ENCODE peak calls at places on chromosomes 11 and 22, in four cellular contexts. Q is NCI-H1417; W is occipital lobe; G is activated CD4-positive, alpha-beta T cell treated with anti-CD3 and anti-CD28 coated beads, Interleukin-2, amount 50 U/mL, for 48 hours. Y is an unnamed sample.

GRCh38 chr11:15768321-15768720 is 588.0 kb downstream of the SOX6 start:
- DNase-seq in Q (no peak), G (no peak), W (no peak), Y (no peak)

GRCh38 chr11:73227571-73228211 is 9.6 kb downstream of the P2RY2 start:
- DNase-seq in Q (no peak), G (no peak), W (no peak), Y (no peak)

GRCh38 chr22:39351689-39352214 is 2.0 kb downstream of the SYNGR1 start:
- DNase-seq in G (no peak), W (no peak), Q (no peak), Y (peak)

GRCh38 chr11:65429724-65430405 is 7.3 kb downstream of the NEAT1 start:
- DNase-seq in Q (no peak), G (peak), W (peak), Y (no peak)

GRCh38 chr22:36659762-36660509 is 43.6 kb downstream of the CACNG2 start:
- DNase-seq in Q (no peak), G (peak), W (peak), Y (peak)

GRCh38 chr11:117126223-117126965 is 17.7 kb upstream of the PAFAH1B2 start:
- DNase-seq in W (peak), G (no peak), Q (no peak), Y (no peak)

GRCh38 chr11:45025716-45026492 is 75.2 kb upstream of the TP53I11 start:
- DNase-seq in G (no peak), W (no peak), Q (no peak), Y (peak)

GRCh38 chr11:62709262-62710000 is 2.0 kb downstream of the GNG3 start:
- DNase-seq in G (peak), Q (peak), W (peak), Y (peak)

GRCh38 chr22:20636075-20636812 is 128.8 kb downstream of the MED15 start:
- DNase-seq in W (no peak), G (no peak), Q (no peak), Y (no peak)

GRCh38 chr11:66718320-66718971 is 10.6 kb downstream of the SPTBN2 start:
- DNase-seq in W (no peak), Q (no peak), G (no peak), Y (no peak)

GRCh38 chr11:129412501-129412900 is 36.9 kb downstream of the BARX2 start:
- DNase-seq in Q (no peak), W (no peak), G (no peak), Y (no peak)

GRCh38 chr11:13468750-13469149 is 5.7 kb upstream of the BTBD10 start:
- DNase-seq in W (no peak), G (no peak), Q (no peak), Y (no peak)

GRCh38 chr11:76910620-76911414 is 50.1 kb downstream of the ACER3 start:
- DNase-seq in G (no peak), W (no peak), Q (no peak), Y (no peak)

GRCh38 chr11:121557348-121557747 is 104.6 kb upstream of the SORL1-AS1 start:
- DNase-seq in W (no peak), Q (no peak), G (no peak), Y (no peak)

GRCh38 chr11:59641156-59641555 is 25.6 kb upstream of the OSBP start:
- DNase-seq in G (no peak), W (no peak), Q (no peak), Y (no peak)

GRCh38 chr11:14644396-14645246 is 1.0 kb downstream of the PDE3B start:
- DNase-seq in W (peak), G (peak), Q (peak), Y (no peak)

GRCh38 chr11:69520186-69520585 is 38.7 kb downstream of the LINC01488 start:
- DNase-seq in W (no peak), G (no peak), Q (no peak), Y (no peak)

GRCh38 chr22:42871146-42872050 is 14.3 kb upstream of the ARFGAP3 start:
- DNase-seq in W (no peak), G (no peak), Q (no peak), Y (no peak)

GRCh38 chr11:121035823-121036222 is 11.9 kb downstream of the TBCEL start:
- DNase-seq in W (no peak), G (no peak), Q (no peak), Y (no peak)

GRCh38 chr11:71502026-71502425 is 25.0 kb upstream of the KRTAP5-7 start:
- DNase-seq in Q (no peak), G (no peak), W (no peak), Y (no peak)

GRCh38 chr11:976431-977160 is 50.9 kb downstream of the AP2A2 start:
- DNase-seq in G (no peak), Q (no peak), W (peak), Y (no peak)

GRCh38 chr11:13450832-13451397 is 12.1 kb downstream of the BTBD10 start:
- DNase-seq in W (no peak), Q (no peak), G (no peak), Y (no peak)

GRCh38 chr11:62142043-62142375 is 18.2 kb downstream of the INCENP start:
- DNase-seq in G (no peak), W (no peak), Q (no peak), Y (no peak)

GRCh38 chr11:68770781-68771180 is 19.5 kb upstream of the TESMIN start:
- DNase-seq in G (no peak), Q (no peak), W (no peak), Y (no peak)

GRCh38 chr22:22855617-22856308 is 31.9 kb upstream of the IGLL5 start:
- DNase-seq in G (peak), W (no peak), Q (no peak), Y (no peak)

GRCh38 chr22:22201925-22202343 is 42.7 kb upstream of the VPREB1 start:
- DNase-seq in Q (no peak), W (no peak), G (no peak), Y (no peak)

GRCh38 chr22:37442537-37442936 is 15.3 kb upstream of the ELFN2 start:
- DNase-seq in W (no peak), Q (no peak), G (no peak), Y (peak)

GRCh38 chr22:28410050-28410816 is 269.4 kb downstream of the TTC28 start:
- DNase-seq in W (no peak), Q (no peak), G (no peak), Y (no peak)

GRCh38 chr11:78083036-78083435 is 3.4 kb upstream of the NDUFC2 start:
- DNase-seq in G (no peak), W (no peak), Q (no peak), Y (no peak)

GRCh38 chr22:49182416-49182815 is 645.3 kb downstream of the BRD1 start:
- DNase-seq in G (no peak), Q (no peak), W (no peak), Y (no peak)

GRCh38 chr11:6452219-6452618 is 11.4 kb upstream of the HPX start:
- DNase-seq in W (no peak), G (no peak), Q (no peak), Y (no peak)

GRCh38 chr22:25062378-25063095 is 110.0 kb downstream of the KIAA1671 start:
- DNase-seq in G (peak), W (no peak), Q (no peak), Y (peak)

GRCh38 chr11:82786001-82786400 is 52.3 kb upstream of the FAM181B start:
- DNase-seq in W (no peak), Q (no peak), G (no peak), Y (no peak)

GRCh38 chr22:36303874-36304273 is 50.9 kb downstream of the APOL1 start:
- DNase-seq in Q (no peak), W (no peak), G (no peak), Y (no peak)

GRCh38 chr11:105741488-105742020 is 131.7 kb downstream of the GRIA4 start:
- DNase-seq in W (no peak), G (no peak), Q (no peak), Y (no peak)

GRCh38 chr11:122877732-122878131 is 4.8 kb upstream of the JHY start:
- DNase-seq in Q (no peak), G (no peak), W (no peak), Y (no peak)

GRCh38 chr11:44950036-44950624 is 553 bp downstream of the TP53I11 start:
- DNase-seq in W (no peak), G (peak), Q (peak), Y (peak)

GRCh38 chr11:44143987-44144909 is 48.8 kb downstream of the EXT2 start:
- DNase-seq in W (no peak), G (no peak), Q (no peak), Y (peak)

GRCh38 chr22:49670610-49671330 is 156.9 kb downstream of the BRD1 start:
- DNase-seq in W (no peak), Q (no peak), G (peak), Y (no peak)

Y was measured in NCI-H2171 treated with DMSO at 0.1 percent for 48 hours.